ENCODE peak calls at places on chromosomes 3 and 15, in four cellular contexts. V is pancreas, S is Caco-2, L is AG09319. G is an unnamed sample.
A peak's percentile ranks its signal among the peaks of the same experiment; 100 is the strongest.

GRCh38 chr3:68135145-68135544 is 480.7 kb upstream of the SUCLG2 start:
- DNase-seq in V (no peak), S (no peak), L (no peak), G (no peak)

GRCh38 chr15:98805434-98806274 is 157.3 kb downstream of the IGF1R start:
- DNase-seq in V (no peak), S (peak; percentile 37), L (no peak), G (no peak)

GRCh38 chr3:5299146-5299545 is 111.6 kb downstream of the EDEM1 start:
- DNase-seq in V (no peak), S (peak; percentile 55), L (no peak), G (no peak)

GRCh38 chr15:75672646-75673425 is 25.1 kb downstream of the SNX33 start:
- DNase-seq in V (peak; percentile 62), S (peak; percentile 26), L (no peak), G (peak; percentile 81)

GRCh38 chr15:31365655-31366127 is 39.1 kb downstream of the KLF13 start:
- DNase-seq in V (peak; percentile 88), S (no peak), L (peak; percentile 58), G (peak; percentile 61)

GRCh38 chr15:64209680-64210334 is 47.0 kb upstream of the PPIB start:
- DNase-seq in V (no peak), S (peak; percentile 6), L (no peak), G (peak; percentile 35)

GRCh38 chr15:22811640-22812039 is 25.2 kb downstream of the NIPA1 start:
- DNase-seq in V (peak; percentile 69), S (peak; percentile 66), L (no peak), G (no peak)

GRCh38 chr15:99212401-99212800 is 37.0 kb downstream of the TTC23 start:
- DNase-seq in V (no peak), S (no peak), L (no peak), G (no peak)

GRCh38 chr3:148884261-148884660 is 19.2 kb downstream of the CPA3 start:
- DNase-seq in V (no peak), S (no peak), L (no peak), G (peak; percentile 10)

GRCh38 chr3:157130138-157130880 is 29.6 kb downstream of the CCNL1 start:
- DNase-seq in V (peak; percentile 36), S (peak; percentile 89), L (no peak), G (peak; percentile 65)

GRCh38 chr3:53613111-53613510 is 118.7 kb downstream of the CACNA1D start:
- DNase-seq in V (no peak), S (no peak), L (no peak), G (no peak)

GRCh38 chr3:112888388-112889085 is 41.9 kb upstream of the CD200R1L start:
- DNase-seq in V (no peak), S (no peak), L (no peak), G (peak; percentile 10)

GRCh38 chr15:89654847-89655805 is at the start of gene KIF7:
- DNase-seq in V (peak; percentile 41), S (peak; percentile 67), L (no peak), G (no peak)

GRCh38 chr3:35638640-35639250 is 580 bp upstream of the ARPP21 start:
- DNase-seq in V (no peak), S (no peak), L (no peak), G (no peak)

GRCh38 chr3:148331111-148331818 is 366.4 kb upstream of the AGTR1 start:
- DNase-seq in V (no peak), S (no peak), L (no peak), G (no peak)

GRCh38 chr3:137131081-137131480 is 173.3 kb downstream of the IL20RB start:
- DNase-seq in V (no peak), S (no peak), L (no peak), G (no peak)

GRCh38 chr3:140186421-140186920 is 251.5 kb downstream of the CLSTN2 start:
- DNase-seq in V (no peak), S (no peak), L (peak; percentile 44), G (peak; percentile 57)

GRCh38 chr3:5013021-5013906 is 34.0 kb downstream of the BHLHE40 start:
- DNase-seq in V (no peak), S (no peak), L (no peak), G (peak; percentile 81)

GRCh38 chr15:67110958-67111864 is 45.8 kb downstream of the SMAD3 start:
- DNase-seq in V (no peak), S (no peak), L (no peak), G (no peak)

DNA sequence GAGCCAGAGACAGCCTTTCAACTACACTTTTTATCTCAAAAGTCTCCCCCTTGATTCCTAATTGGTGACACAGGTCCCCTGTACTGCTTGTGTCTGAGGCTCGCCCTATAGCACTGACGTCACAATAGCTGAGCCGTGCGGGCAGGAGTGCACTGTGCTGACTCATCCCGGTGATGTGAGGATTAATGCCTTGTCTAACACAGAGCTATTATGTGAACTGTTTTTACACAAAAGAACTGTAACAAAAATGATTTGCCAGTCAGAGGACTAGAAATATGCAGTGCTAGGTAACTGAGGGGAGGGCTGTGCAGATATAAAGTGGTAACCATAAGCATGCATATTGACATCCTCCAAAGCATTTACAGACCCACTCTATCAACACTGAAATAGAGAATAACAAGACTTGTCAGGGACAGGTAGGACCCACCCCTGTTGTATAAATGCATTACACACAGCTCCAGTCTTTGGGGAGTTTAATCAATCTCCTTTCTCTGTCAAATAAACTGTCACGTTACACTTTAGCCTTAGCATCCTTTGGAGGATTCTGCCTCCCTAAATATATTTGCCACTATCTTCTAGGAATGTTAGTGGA is 205.0 kb downstream of the TIGIT start:
- DNase-seq in V (no peak), S (peak; percentile 16), L (no peak), G (peak; percentile 92)
- TF ChIP-seq CTCF in V (no peak), S (no peak), L (no peak), G (no peak)

DNA sequence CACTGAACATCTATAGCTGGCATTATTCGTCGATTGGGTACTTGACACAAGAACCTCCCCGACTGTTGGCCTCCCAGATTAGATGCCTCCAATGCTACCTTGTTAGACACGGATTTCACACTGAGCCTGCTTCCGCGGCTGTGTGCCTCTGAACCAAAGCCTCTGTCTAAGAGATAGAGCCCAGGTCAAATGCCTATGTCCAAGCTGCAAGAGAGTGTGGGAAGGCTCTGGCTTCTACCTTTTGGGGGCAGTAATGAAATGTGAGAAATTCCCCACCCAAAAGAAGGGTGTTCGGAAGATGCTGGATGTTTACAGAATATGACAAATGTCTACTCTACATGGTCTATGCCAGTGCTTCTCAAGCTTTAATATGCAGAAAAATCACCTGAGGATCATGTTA is 2.0 kb upstream of the RPUSD2 start:
- DNase-seq in V (no peak), S (peak; percentile 52), L (no peak), G (peak; percentile 21)
- TF ChIP-seq CTCF in V (no peak), S (peak; percentile 51), L (no peak), G (peak; percentile 21)

GRCh38 chr15:84934942-84935729 is 46.5 kb upstream of the PDE8A start:
- DNase-seq in V (no peak), S (peak; percentile 33), L (no peak), G (no peak)
- TF ChIP-seq CTCF in V (no peak), S (peak; percentile 42), L (peak; percentile 6), G (peak; percentile 13)

GRCh38 chr15:48084759-48085420 is 35.9 kb upstream of the SLC24A5 start:
- DNase-seq in V (no peak), S (peak; percentile 8), L (no peak), G (peak; percentile 37)
- TF ChIP-seq CTCF in V (no peak), S (peak; percentile 48), L (peak; percentile 31), G (peak; percentile 65)

GRCh38 chr15:58334803-58335202 is 97.0 kb upstream of the LIPC start:
- DNase-seq in V (no peak), S (no peak), L (no peak), G (no peak)

GRCh38 chr15:58344164-58345070 is 87.4 kb upstream of the LIPC start:
- DNase-seq in V (no peak), S (no peak), L (no peak), G (no peak)

GRCh38 chr15:58342508-58342907 is 89.3 kb upstream of the LIPC start:
- DNase-seq in V (no peak), S (no peak), L (no peak), G (no peak)

GRCh38 chr15:58336161-58336560 is 95.6 kb upstream of the LIPC start:
- DNase-seq in V (no peak), S (no peak), L (no peak), G (no peak)

DNA sequence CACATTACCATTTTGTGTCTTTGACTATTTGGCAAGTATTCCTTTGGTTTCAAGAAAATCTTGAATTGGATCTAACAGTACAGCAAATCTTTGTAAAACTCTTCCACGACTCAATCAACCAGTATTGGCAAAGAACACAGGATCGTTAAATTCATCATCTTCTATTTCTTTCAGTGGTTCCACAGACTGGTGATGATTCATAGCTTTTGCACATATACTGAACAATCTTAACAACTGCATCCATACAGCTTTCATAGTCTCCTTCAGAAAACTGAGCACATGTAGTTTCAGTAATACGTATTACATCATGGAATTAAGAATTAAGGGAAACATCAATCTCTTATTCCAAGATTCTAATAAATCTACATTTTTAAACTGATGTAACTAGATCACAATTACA is 91.6 kb upstream of the LIPC start:
- DNase-seq in V (no peak), S (no peak), L (no peak), G (peak; percentile 41)
- TF ChIP-seq CTCF in V (no peak), S (no peak), L (no peak), G (no peak)

GRCh38 chr3:171704002-171704401 is 106.3 kb downstream of the PLD1 start:
- DNase-seq in V (no peak), S (peak; percentile 42), L (no peak), G (peak; percentile 62)
- TF ChIP-seq CTCF in V (no peak), S (peak; percentile 61), L (peak; percentile 52), G (peak; percentile 62)

GRCh38 chr3:43838877-43839276 is 148.1 kb downstream of the ABHD5 start:
- DNase-seq in V (no peak), S (no peak), L (no peak), G (peak; percentile 18)
- TF ChIP-seq CTCF in V (no peak), S (peak; percentile 37), L (no peak), G (peak; percentile 37)

DNA sequence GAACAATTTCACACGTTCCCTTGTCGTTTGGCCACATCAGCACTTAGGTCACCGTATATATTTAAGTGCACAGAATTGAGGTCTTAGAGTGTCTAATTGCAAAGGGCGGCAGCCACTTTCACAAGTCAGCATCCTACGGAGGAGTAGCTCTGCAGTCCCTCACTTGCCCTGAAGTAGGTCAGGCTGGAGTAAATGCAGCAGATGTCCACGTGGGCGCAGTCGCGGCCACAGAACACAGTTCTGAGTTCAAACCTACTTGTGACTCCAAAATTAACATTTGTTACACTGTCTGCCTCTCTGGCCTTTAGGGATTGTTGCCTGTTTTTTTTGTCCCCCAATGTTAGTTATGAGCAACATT is 85.8 kb downstream of the PDCD6IP start:
- DNase-seq in V (no peak), S (no peak), L (no peak), G (no peak)
- TF ChIP-seq CTCF in V (no peak), S (no peak), L (no peak), G (no peak)

DNA sequence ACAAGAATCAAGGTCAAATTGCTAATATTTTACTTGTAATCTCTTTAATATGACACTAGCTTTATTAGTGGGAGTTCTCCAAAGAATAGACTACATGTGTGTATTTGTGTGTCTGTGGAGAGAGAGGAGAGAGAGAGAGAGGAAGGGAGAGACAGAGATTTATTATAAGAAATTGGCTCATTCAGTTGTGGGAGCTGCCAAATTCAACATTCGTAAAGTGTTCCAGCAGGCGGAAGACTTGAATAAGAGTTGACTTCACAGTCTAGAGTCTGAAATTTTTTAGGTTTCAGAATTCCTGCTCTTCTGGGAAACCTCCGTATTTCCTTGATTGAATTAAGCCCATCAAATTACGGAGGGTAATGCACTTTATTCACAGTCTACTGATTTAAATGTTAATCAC is 4.7 kb upstream of the CLDN1 start:
- DNase-seq in V (no peak), S (no peak), L (peak; percentile 52), G (no peak)
- TF ChIP-seq CTCF in V (no peak), S (no peak), L (peak; percentile 21), G (no peak)